ENCODE peak calls at places on chromosomes 7 and 10, in nine cellular contexts. B is tibial nerve, A is sigmoid colon, V is fibroblast of mammary gland, H is transverse colon, T is tibial artery, J is keratinocyte, M is IMR-90, N is choroid plexus epithelial cell. P is an unnamed sample.

GRCh38 chr10:17905491-17905890 is 46.2 kb upstream of the SLC39A12 start:
- DNase-seq in B (no peak), A (no peak), V (peak; percentile 34), H (no peak), T (no peak), J (no peak), M (no peak), N (peak; percentile 39), P (peak; percentile 50)

GRCh38 chr10:120455004-120455403 is 2.0 kb upstream of the PLPP4 start:
- DNase-seq in B (no peak), A (no peak), V (no peak), H (no peak), T (no peak), J (no peak), M (no peak), N (no peak), P (no peak)

GRCh38 chr10:114285961-114286441 is 46.9 kb downstream of the VWA2 start:
- DNase-seq in B (no peak), A (peak; percentile 55), V (no peak), H (no peak), T (peak; percentile 58), J (no peak), M (no peak), N (no peak), P (no peak)

GRCh38 chr10:48541144-48541795 is 63.6 kb downstream of the ARHGAP22 start:
- DNase-seq in B (no peak), A (no peak), V (no peak), H (no peak), T (no peak), J (no peak), M (peak; percentile 12), N (no peak), P (no peak)

GRCh38 chr10:124748953-124749645 is 4.9 kb upstream of the FAM53B start:
- DNase-seq in B (no peak), A (no peak), V (no peak), H (no peak), T (no peak), J (no peak), M (no peak), N (no peak), P (no peak)

GRCh38 chr7:73652541-73652949 is 15.1 kb upstream of the VPS37D start:
- DNase-seq in B (no peak), A (no peak), V (no peak), H (peak; percentile 55), T (no peak), J (no peak), M (no peak), N (no peak), P (no peak)

GRCh38 chr10:112915590-112916572 is 34.2 kb upstream of the TCF7L2 start:
- DNase-seq in B (no peak), A (no peak), V (peak; percentile 61), H (peak; percentile 86), T (peak; percentile 43), J (no peak), M (peak; percentile 51), N (peak; percentile 58), P (peak; percentile 19)

GRCh38 chr7:40538281-40538680 is 403.5 kb downstream of the SUGCT start:
- DNase-seq in B (no peak), A (no peak), V (no peak), H (no peak), T (no peak), J (no peak), M (peak; percentile 11), N (peak; percentile 59), P (no peak)

GRCh38 chr7:10939237-10939910 is 34.3 kb upstream of the PHF14 start:
- DNase-seq in B (no peak), A (no peak), V (peak; percentile 2), H (peak; percentile 9), T (no peak), J (no peak), M (no peak), N (peak; percentile 12), P (peak; percentile 10)

GRCh38 chr10:61438141-61438984 is 14.8 kb downstream of the TMEM26 start:
- DNase-seq in B (no peak), A (no peak), V (no peak), H (no peak), T (no peak), J (no peak), M (peak; percentile 38), N (peak; percentile 61), P (peak; percentile 6)

GRCh38 chr7:298739-299138 is 8.8 kb downstream of the FOXL3 start:
- DNase-seq in B (no peak), A (no peak), V (no peak), H (no peak), T (peak; percentile 23), J (no peak), M (no peak), N (no peak), P (no peak)

GRCh38 chr10:31299119-31299518 is 19.9 kb upstream of the ZEB1 start:
- DNase-seq in B (no peak), A (no peak), V (peak; percentile 11), H (no peak), T (no peak), J (no peak), M (peak; percentile 22), N (peak; percentile 15), P (no peak)

GRCh38 chr7:158638001-158638400 is 50.4 kb upstream of the PTPRN2 start:
- DNase-seq in B (no peak), A (no peak), V (no peak), H (no peak), T (no peak), J (no peak), M (no peak), N (peak; percentile 23), P (peak; percentile 32)

GRCh38 chr7:73307436-73307835 is 1.2 kb downstream of the NSUN5 start:
- DNase-seq in B (no peak), A (peak; percentile 44), V (no peak), H (no peak), T (peak; percentile 37), J (no peak), M (no peak), N (no peak), P (no peak)

GRCh38 chr7:44768663-44769361 is 20.2 kb downstream of the ZMIZ2 start:
- DNase-seq in B (no peak), A (no peak), V (no peak), H (no peak), T (no peak), J (no peak), M (no peak), N (no peak), P (no peak)

DNA sequence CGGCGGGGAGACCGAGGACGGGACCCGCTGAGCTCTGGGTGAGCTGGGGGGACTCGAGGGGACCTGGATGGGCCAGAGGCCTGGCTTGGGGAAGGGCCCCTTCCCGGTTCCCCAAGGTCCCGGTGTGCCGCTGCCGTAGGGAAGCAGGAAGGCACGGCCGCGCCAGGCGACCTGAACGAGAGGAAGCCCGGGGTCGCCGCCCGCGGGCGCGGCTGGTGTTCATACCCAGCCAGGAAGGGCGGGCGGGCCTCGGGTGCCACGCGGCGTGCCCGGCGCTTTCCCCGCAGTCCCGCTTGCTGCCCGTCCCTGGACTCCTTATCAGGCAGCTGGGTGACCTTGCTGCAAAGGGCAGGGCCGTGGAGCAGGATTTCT is 38.0 kb downstream of the ZNF777 start:
- DNase-seq in B (no peak), A (no peak), V (no peak), H (peak; percentile 37), T (no peak), J (no peak), M (no peak), N (no peak), P (no peak)
- H3K4me3 ChIP-seq in B (peak overlapping the region; percentile 21), A (peak overlapping the region; percentile 49), V (peak overlapping the region; percentile 41), H (peak overlapping the region; percentile 52), T (peak overlapping the region; percentile 50), J (peak overlapping the region; percentile 53), M (no peak overlapping the region), N (peak overlapping the region; percentile 59), P (peak overlapping the region; percentile 29)

DNA sequence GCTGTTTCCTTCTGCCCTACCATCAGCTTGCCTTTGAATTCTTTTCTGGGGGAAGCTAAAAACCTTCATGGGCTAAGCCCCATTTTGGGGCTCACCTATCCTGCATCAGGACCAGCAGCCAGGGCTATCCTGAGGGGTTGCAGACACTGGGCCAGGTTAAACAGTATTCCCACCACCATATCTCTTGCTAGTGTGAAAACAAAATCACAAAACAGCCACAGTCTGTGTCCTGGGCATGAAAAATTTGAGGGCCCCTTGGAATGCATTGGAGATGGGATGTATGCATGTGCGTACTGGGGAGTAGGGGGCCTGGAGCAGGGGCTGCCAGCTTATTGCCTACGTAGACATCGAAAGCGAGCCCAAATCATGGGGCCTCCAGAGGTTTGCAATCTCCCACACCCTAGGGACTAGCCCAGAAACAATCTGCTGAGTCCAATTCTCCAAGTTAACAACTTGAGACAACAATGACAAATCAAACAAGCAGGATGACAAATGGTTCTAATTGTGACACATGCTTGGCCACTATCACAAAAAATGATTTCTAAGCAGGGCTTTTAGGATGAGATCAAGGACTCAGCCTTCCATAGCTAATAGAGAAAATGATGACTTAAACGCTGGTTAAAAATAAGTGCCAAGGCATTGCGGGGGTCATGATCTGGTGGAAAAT is 557.1 kb downstream of the KCNMA1 start:
- DNase-seq in B (no peak), A (no peak), V (no peak), H (no peak), T (no peak), J (no peak), M (no peak), N (no peak), P (no peak)
- TF ChIP-seq CTCF in B (no peak), A (no peak), V (no peak), H (no peak), T (no peak), J (no peak), M (no peak), N (no peak), P (no peak)

DNA sequence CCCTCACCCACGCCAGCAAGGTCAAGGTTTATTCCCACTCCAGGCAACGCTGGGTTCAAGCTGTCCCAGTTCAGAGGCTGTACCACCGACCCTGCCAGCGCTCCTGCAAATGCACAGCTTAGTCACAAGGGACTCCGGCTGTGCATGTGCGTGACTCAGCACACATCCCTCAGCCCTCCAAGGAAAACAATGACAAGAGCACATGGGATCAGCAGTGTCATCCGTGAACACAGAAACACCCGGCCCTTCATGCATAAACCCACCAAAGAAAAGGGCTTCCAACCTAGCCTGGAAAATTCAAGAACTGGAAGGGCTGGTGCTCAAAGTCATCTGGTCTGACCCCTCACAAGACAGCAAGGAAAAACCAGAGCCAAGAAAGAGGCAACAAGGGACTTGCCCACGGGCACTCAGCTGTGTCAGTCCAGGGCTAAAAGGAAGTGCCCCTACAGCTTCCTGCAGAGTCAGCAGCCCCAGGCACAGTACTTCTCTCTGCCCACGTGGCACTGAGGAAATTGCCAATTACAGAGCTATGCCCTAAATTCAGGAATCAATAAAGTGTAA is 106.1 kb downstream of the KCNMA1 start:
- DNase-seq in B (no peak), A (peak; percentile 82), V (peak; percentile 89), H (no peak), T (peak; percentile 93), J (peak; percentile 50), M (peak; percentile 92), N (peak; percentile 73), P (peak; percentile 89)
- H3K4me3 ChIP-seq in B (no peak overlapping the region), A (no peak overlapping the region), V (no peak overlapping the region), H (no peak overlapping the region), T (no peak overlapping the region), J (peak overlapping the region; percentile 6), M (no peak overlapping the region), N (no peak overlapping the region), P (no peak overlapping the region)

DNA sequence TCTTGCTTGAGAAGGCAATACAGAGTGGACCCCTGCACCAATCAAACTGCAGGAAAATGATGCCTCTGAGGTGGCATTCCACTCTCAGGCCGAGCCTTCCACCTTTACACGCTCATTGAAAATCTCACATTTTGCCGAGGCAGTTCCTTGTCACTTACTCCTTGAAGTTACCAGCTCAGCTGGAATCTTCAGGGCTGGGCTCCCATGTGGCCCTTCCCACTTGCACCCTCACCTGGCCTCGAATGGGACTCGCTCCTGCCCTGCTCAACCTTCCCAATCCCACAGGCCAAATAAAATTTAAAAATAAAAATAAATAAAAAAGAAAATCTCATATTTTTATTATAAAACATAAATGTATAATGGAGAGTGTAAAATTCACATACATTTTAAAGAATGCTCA is 790.7 kb upstream of the COBL start:
- DNase-seq in B (no peak), A (no peak), V (no peak), H (no peak), T (no peak), J (no peak), M (no peak), N (no peak), P (no peak)
- TF ChIP-seq CTCF in B (no peak), A (no peak), V (no peak), H (no peak), T (no peak), J (no peak), M (no peak), N (no peak), P (no peak)

P was measured in cardiac fibroblast.